ENCODE peak calls at places on chromosomes 3 and 15, in five cellular contexts. D is endodermal cell, K is HCT116, H is fibroblast of lung, W is astrocyte. B is an unnamed sample.

GRCh38 chr3:57757642-57758297 is 1.7 kb downstream of the SLMAP start:
- DNase-seq in D (peak; percentile 66), K (no peak), H (peak; percentile 26), W (peak; percentile 25), B (no peak)

GRCh38 chr3:28982906-28983305 is 298.0 kb upstream of the RBMS3 start:
- DNase-seq in D (no peak), K (no peak), H (no peak), W (no peak), B (no peak)

GRCh38 chr15:100727291-100727851 is 125.0 kb downstream of the ASB7 start:
- DNase-seq in D (no peak), K (no peak), H (no peak), W (peak; percentile 48), B (no peak)

GRCh38 chr3:24161841-24162240 is 216.8 kb downstream of the NR1D2 start:
- DNase-seq in D (no peak), K (no peak), H (no peak), W (no peak), B (no peak)

GRCh38 chr15:89642106-89642505 is 13.2 kb downstream of the KIF7 start:
- DNase-seq in D (no peak), K (no peak), H (no peak), W (no peak), B (no peak)

GRCh38 chr3:146646251-146646650 is 41.1 kb upstream of the PLSCR5 start:
- DNase-seq in D (no peak), K (no peak), H (peak; percentile 40), W (no peak), B (no peak)

GRCh38 chr15:48337626-48338025 is 6.4 kb downstream of the DUT start:
- DNase-seq in D (no peak), K (no peak), H (no peak), W (no peak), B (no peak)

GRCh38 chr3:52149021-52149420 is 5.2 kb downstream of the POC1A start:
- DNase-seq in D (no peak), K (no peak), H (no peak), W (no peak), B (no peak)

GRCh38 chr3:10594915-10595314 is 89.5 kb upstream of the ATP2B2 start:
- DNase-seq in D (peak; percentile 97), K (peak; percentile 62), H (peak; percentile 34), W (peak; percentile 55), B (peak; percentile 87)

GRCh38 chr3:38458796-38459498 is 5.3 kb downstream of the ACVR2B start:
- DNase-seq in D (no peak), K (no peak), H (peak; percentile 40), W (peak; percentile 54), B (no peak)

GRCh38 chr3:13927295-13927694 is 47.4 kb upstream of the WNT7A start:
- DNase-seq in D (peak; percentile 62), K (peak; percentile 3), H (no peak), W (no peak), B (no peak)

GRCh38 chr3:58190291-58190690 is 20.5 kb downstream of the DNASE1L3 start:
- DNase-seq in D (no peak), K (no peak), H (no peak), W (no peak), B (no peak)

GRCh38 chr3:13085081-13085845 is 12.0 kb upstream of the IQSEC1 start:
- DNase-seq in D (no peak), K (no peak), H (no peak), W (no peak), B (no peak)

GRCh38 chr3:40620151-40620550 is 95.4 kb downstream of the ZNF621 start:
- DNase-seq in D (no peak), K (no peak), H (no peak), W (no peak), B (no peak)

GRCh38 chr3:114112696-114113095 is 56.2 kb downstream of the QTRT2 start:
- DNase-seq in D (no peak), K (no peak), H (no peak), W (peak; percentile 67), B (no peak)

GRCh38 chr3:198071602-198072285 is 111.7 kb downstream of the LMLN start:
- DNase-seq in D (peak; percentile 89), K (peak; percentile 99), H (peak; percentile 91), W (peak; percentile 99), B (no peak)

GRCh38 chr15:52463638-52464037 is 65.0 kb downstream of the MYO5A start:
- DNase-seq in D (no peak), K (no peak), H (no peak), W (no peak), B (peak; percentile 70)

GRCh38 chr3:2862366-2862765 is 247.8 kb downstream of the IL5RA start:
- DNase-seq in D (no peak), K (no peak), H (no peak), W (no peak), B (no peak)

GRCh38 chr3:42228796-42229195 is 37.2 kb downstream of the CCK start:
- DNase-seq in D (no peak), K (no peak), H (no peak), W (no peak), B (no peak)

GRCh38 chr3:149967067-149967685 is 3.5 kb downstream of the PFN2 start:
- DNase-seq in D (no peak), K (peak; percentile 35), H (peak; percentile 77), W (no peak), B (peak; percentile 64)
- TF ChIP-seq CTCF in D (peak; percentile 79), K (peak; percentile 69), H (peak; percentile 7), W (peak; percentile 50), B (peak; percentile 70)

DNA sequence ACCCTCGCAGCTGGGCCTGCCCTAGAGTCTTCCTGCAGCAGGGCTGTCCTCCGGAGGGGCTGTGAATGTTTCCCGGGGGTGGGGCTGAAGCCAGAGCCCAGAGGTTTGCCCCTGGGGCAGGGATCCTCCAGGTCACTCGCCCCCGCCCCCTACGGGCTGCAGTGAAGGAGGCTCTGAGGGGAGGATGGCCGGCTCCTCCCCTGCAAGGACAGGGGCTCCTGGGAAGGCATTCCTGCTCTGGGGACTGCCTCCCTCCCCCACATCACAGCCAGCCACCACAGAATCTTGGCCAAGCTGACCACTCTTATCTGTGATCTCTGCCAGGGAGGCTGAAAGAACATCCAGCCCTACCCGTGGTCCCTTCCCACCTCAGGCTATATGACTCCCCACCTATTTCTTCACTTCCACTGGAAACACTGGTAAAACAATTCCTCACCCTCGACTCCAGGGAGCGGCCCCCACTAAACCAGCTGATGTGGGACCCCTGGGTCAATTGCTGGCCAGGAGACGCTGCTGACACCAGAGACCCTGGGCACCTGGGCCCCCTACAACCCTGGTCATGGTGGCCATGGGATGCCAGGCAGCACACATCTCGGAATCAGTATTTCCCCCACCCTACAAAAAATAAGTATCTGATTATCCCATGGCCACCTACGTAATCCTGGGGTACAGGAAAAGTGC is 66.0 kb downstream of the HMCES start:
- DNase-seq in D (peak; percentile 93), K (no peak), H (no peak), W (no peak), B (no peak)
- H3K4me3 ChIP-seq in D (no peak overlapping the region), K (no peak overlapping the region), H (no peak overlapping the region), W (no peak overlapping the region), B (peak overlapping the region; percentile 56)

GRCh38 chr3:16545413-16546185 is 32.1 kb upstream of the RFTN1 start:
- DNase-seq in D (no peak), K (no peak), H (no peak), W (no peak), B (no peak)
- H3K9ac ChIP-seq in D (no peak overlapping the region), K (no peak overlapping the region), H (no peak overlapping the region), W (no peak overlapping the region), B (no peak overlapping the region)

DNA sequence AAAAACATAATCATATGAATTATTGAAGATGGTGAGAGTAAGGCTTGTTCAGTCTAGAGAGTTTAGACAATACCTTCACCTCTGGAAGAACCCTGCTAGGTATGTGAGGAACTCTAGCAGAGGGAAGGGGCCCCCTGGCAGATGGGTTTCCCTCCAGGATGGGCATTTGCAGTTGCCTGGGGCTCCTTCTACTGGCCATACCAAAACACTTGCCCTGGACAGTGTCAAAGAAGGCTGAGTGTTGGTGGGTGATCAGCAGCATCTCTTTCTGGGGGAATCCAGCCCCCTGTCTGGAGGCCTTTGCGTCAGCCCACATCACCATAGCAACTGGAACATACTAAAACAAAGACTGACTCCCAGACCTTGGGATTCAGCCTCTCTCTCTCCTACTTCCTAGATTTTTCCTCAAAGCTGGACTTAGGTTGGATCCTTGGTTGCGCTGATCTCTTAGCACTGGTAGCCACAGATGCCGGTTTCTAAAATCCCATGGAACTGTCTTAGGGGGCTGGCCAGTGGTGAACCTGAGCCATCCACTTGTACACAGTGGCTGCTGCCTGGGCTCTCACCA is 8.2 kb downstream of the CEMIP start:
- DNase-seq in D (peak; percentile 53), K (no peak), H (no peak), W (no peak), B (no peak)
- TF ChIP-seq CTCF in D (peak; percentile 39), K (no peak), H (no peak), W (no peak), B (no peak)

GRCh38 chr15:74870496-74871213 is 2.5 kb downstream of the SCAMP2 start:
- DNase-seq in D (peak; percentile 66), K (no peak), H (no peak), W (no peak), B (no peak)

GRCh38 chr15:74866090-74866489 is 7.1 kb downstream of the SCAMP2 start:
- DNase-seq in D (no peak), K (no peak), H (peak; percentile 30), W (peak; percentile 73), B (no peak)

GRCh38 chr15:74867562-74868458 is 5.4 kb downstream of the SCAMP2 start:
- DNase-seq in D (no peak), K (no peak), H (no peak), W (no peak), B (no peak)

GRCh38 chr15:74869726-74870407 is 3.3 kb downstream of the SCAMP2 start:
- DNase-seq in D (no peak), K (no peak), H (peak; percentile 60), W (no peak), B (peak; percentile 30)

GRCh38 chr15:74869372-74869725 is 3.8 kb downstream of the SCAMP2 start:
- DNase-seq in D (no peak), K (no peak), H (no peak), W (no peak), B (no peak)
- H3K4me3 ChIP-seq in D (no peak overlapping the region), K (no peak overlapping the region), H (no peak overlapping the region), W (no peak overlapping the region), B (no peak overlapping the region)

GRCh38 chr3:183099838-183100204 is 525 bp upstream of the MCCC1 start:
- DNase-seq in D (no peak), K (no peak), H (no peak), W (no peak), B (no peak)
- H3K9ac ChIP-seq in D (no peak overlapping the region), K (peak overlapping the region; percentile 15), H (no peak overlapping the region), W (peak overlapping the region; percentile 88), B (peak overlapping the region; percentile 43)

DNA sequence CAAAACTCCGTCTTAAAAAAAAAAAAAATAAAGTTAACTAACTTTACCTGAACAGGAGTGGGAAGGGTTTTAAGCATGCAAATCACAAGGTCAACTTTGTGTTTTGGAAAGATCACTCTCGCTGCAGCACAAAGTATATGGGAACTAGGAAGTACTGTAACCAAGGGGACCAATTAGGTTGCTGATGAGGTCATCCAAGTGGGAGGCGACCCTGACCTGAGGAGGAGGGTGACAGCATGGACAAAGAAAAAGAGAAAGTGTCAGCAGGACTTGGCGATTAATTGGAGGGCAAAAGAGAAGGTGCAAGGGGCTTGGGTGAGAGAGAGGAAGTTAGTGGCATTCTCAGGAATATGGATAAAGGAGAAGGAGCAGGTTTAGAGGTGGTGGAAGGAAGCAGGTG is 89.5 kb upstream of the ZBED2 start:
- DNase-seq in D (no peak), K (no peak), H (no peak), W (no peak), B (no peak)
- TF ChIP-seq CTCF in D (no peak), K (no peak), H (no peak), W (no peak), B (no peak)

B was measured in MM.1S.